ENCODE peak calls at places on chromosomes 7 and 10, in seven cellular contexts. I is GM12865; G is BJ; S is epithelial cell of proximal tubule; B is tibial artery; X is CD8-positive, alpha-beta T cell; R is epithelial cell of esophagus. J is an unnamed sample.

GRCh38 chr10:26438534-26439269 is 561 bp downstream of the APBB1IP start:
- DNase-seq in I (peak; percentile 78), G (no peak), S (no peak), B (peak; percentile 21), X (peak; percentile 59), R (no peak), J (no peak)

GRCh38 chr7:158019726-158020705 is 567.6 kb downstream of the PTPRN2 start:
- DNase-seq in I (no peak), G (no peak), S (no peak), B (peak; percentile 6), X (no peak), R (no peak), J (no peak)

GRCh38 chr7:43646603-43647313 is 63.9 kb downstream of the STK17A start:
- DNase-seq in I (peak; percentile 52), G (no peak), S (no peak), B (no peak), X (no peak), R (no peak), J (no peak)

GRCh38 chr10:69961168-69961863 is 91.3 kb upstream of the MACROH2A2 start:
- DNase-seq in I (no peak), G (no peak), S (peak; percentile 4), B (no peak), X (no peak), R (no peak), J (no peak)

GRCh38 chr10:14244801-14245211 is 85.9 kb downstream of the FRMD4A start:
- DNase-seq in I (no peak), G (peak; percentile 2), S (peak; percentile 27), B (no peak), X (no peak), R (peak; percentile 64), J (no peak)

GRCh38 chr10:73850863-73851461 is 23.4 kb downstream of the CAMK2G start:
- DNase-seq in I (no peak), G (peak; percentile 88), S (no peak), B (peak; percentile 75), X (no peak), R (no peak), J (no peak)

GRCh38 chr7:32200593-32200992 is 130.4 kb upstream of the PDE1C start:
- DNase-seq in I (no peak), G (no peak), S (no peak), B (no peak), X (no peak), R (no peak), J (no peak)

GRCh38 chr10:130053561-130053960 is 57.1 kb downstream of the C10orf143 start:
- DNase-seq in I (no peak), G (no peak), S (no peak), B (no peak), X (no peak), R (no peak), J (no peak)

GRCh38 chr7:129160161-129160911 is 15.8 kb downstream of the TSPAN33 start:
- DNase-seq in I (peak; percentile 50), G (no peak), S (no peak), B (no peak), X (no peak), R (no peak), J (no peak)

GRCh38 chr7:142556745-142557144 is 192.5 kb upstream of the PRSS1 start:
- DNase-seq in I (no peak), G (peak; percentile 97), S (peak; percentile 90), B (peak; percentile 49), X (no peak), R (peak; percentile 98), J (no peak)

GRCh38 chr10:95260909-95261552 is 29.8 kb downstream of the PDLIM1 start:
- DNase-seq in I (no peak), G (no peak), S (no peak), B (no peak), X (no peak), R (peak; percentile 73), J (no peak)

GRCh38 chr10:416091-416515 is 273.4 kb downstream of the DIP2C start:
- DNase-seq in I (no peak), G (no peak), S (no peak), B (no peak), X (no peak), R (no peak), J (no peak)
- TF ChIP-seq CTCF in I (no peak), G (no peak), S (peak; percentile 24), B (no peak), X (no peak), R (no peak), J (peak; percentile 18)

GRCh38 chr10:89245802-89246201 is 5.8 kb downstream of the LIPA start:
- DNase-seq in I (peak; percentile 71), G (no peak), S (no peak), B (no peak), X (no peak), R (no peak), J (no peak)
- TF ChIP-seq CTCF in I (peak; percentile 43), G (no peak), S (no peak), B (no peak), X (no peak), R (no peak), J (no peak)

GRCh38 chr7:130814753-130815152 is 80.7 kb upstream of the KLF14 start:
- DNase-seq in I (peak; percentile 7), G (no peak), S (no peak), B (no peak), X (no peak), R (peak; percentile 47), J (no peak)
- TF ChIP-seq CTCF in I (no peak), G (peak; percentile 61), S (peak; percentile 65), B (peak; percentile 18), X (peak; percentile 28), R (peak; percentile 44), J (peak; percentile 29)

DNA sequence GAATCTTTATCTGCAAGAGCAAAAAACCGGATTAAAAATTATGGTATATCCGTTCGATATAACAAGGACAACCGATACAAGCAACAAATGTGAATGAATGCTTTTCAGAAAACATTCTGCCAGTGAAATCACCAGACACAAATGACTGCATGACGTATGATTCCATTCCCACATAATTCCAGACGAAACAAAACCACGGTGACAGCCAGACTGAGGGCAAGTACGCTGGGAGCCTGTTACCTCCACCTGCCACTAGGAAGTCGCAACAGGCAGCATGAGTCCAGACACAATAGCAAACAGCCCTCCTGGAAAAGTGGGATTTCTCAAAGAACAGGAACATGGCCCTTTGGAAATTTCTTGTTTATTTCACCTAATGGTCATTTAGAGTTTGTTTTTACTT is 41.7 kb downstream of the MAD1L1 start:
- DNase-seq in I (no peak), G (no peak), S (no peak), B (no peak), X (no peak), R (no peak), J (no peak)
- TF ChIP-seq CTCF in I (no peak), G (no peak), S (no peak), B (no peak), X (no peak), R (no peak), J (no peak)